ENCODE peak calls at places on chromosomes 4 and X, in four cellular contexts. L is K562, P is H1, N is HCT116. I is an unnamed sample.

GRCh38 chr4:186725422-186726149 is 1.9 kb upstream of the FAT1 start:
- DNase-seq in P (no peak), N (peak; percentile 64), L (peak; percentile 59), I (peak; percentile 68)

GRCh38 chrX:117996918-117997480 is 119.6 kb downstream of the KLHL13 start:
- DNase-seq in L (no peak), P (no peak), N (no peak), I (peak; percentile 0)

GRCh38 chr4:53012738-53013137 is 150.6 kb downstream of the RASL11B start:
- DNase-seq in P (no peak), N (no peak), L (no peak), I (no peak)

GRCh38 chrX:78456909-78457308 is 129.5 kb upstream of the CYSLTR1 start:
- DNase-seq in L (no peak), N (no peak), P (no peak), I (no peak)

GRCh38 chr4:141019772-141020171 is 113.5 kb downstream of the RNF150 start:
- DNase-seq in P (no peak), N (no peak), L (no peak), I (no peak)

GRCh38 chr4:3720461-3720860 is 45.7 kb upstream of the ADRA2C start:
- DNase-seq in L (no peak), P (no peak), N (no peak), I (no peak)

GRCh38 chr4:147138171-147138570 is 192.5 kb upstream of the TTC29 start:
- DNase-seq in P (no peak), N (no peak), L (no peak), I (no peak)

GRCh38 chr4:24065974-24066373 is 176.1 kb upstream of the PPARGC1A start:
- DNase-seq in P (no peak), L (no peak), N (no peak), I (no peak)

GRCh38 chrX:76643590-76643989 is 216.1 kb downstream of the MAGEE1 start:
- DNase-seq in P (no peak), N (no peak), L (no peak), I (no peak)

GRCh38 chr4:184262901-184263300 is 45.2 kb upstream of the ENPP6 start:
- DNase-seq in L (no peak), N (no peak), P (no peak), I (no peak)

DNA sequence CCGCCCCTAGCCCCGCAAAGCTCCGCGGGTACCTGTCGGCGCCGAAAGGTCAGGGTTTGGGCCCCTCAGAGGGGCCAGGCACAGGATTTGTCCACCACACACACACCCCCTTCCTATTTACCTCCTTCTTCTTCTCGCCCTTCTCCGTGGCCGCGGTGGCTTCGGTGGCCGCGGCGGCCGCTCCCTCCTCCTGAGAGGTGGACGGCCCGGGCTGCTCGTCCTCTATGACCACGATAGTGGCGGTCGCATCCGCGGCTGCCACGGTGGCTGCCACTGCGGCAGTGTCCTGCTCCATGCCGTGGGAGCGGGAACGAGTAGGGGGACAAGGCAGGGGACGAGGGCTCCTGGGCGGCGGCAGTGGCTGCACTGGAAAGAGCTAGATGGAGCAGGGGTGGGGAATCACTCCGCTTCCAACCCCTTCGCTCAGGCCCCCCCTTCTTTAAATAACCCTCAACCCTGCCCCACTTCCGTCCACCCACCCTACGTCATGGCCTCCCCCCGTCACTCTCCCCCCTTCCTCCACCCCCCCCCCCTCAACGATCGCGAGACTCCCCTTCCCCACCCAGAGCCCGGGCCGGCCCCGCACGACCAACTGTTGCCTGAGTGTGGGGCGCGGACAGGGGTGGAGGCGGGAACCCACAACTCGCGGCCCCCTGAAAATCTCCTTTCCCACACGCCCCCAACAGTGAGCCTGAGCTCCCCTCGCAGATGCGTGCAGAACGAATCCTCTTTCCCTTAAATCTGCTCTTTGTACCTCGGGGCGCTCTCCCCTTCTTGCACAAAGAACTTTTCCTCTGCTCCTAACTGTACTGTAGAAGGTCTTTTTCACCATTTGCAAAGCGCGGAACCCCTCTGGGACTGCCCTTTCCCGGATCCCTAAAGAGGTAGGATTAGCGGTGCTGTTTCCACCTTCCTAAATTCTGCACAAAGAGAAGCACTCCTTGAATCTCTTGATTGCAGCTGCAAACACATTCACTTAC is at the start of gene SMARCA1:
- DNase-seq in P (no peak), N (peak; percentile 16), L (peak; percentile 11), I (peak; percentile 65)
- TF ChIP-seq FOSL1 in P (no peak), N (no peak), L (no peak), I (no peak)

DNA sequence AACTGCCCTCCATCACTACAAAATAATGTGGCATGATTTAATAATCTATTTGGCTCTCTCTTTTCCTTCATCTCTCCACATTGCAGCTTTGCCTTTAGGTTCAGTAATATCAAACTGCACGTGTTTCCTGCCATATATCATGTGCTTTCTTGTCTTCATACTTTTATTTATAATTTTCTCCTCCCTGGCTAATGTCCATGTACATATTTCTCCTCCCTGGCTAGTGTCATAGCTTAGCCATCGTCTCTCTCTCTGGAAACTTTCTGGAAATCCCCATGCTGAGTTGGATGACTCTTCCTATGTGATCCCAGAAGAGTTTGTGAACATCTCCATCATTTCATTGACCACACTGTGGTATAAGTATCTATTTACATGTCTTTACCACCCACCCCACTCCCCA is 21.3 kb upstream of the PDGFC start:
- DNase-seq in L (no peak), P (no peak), N (no peak), I (no peak)
- TF ChIP-seq FOSL1 in L (no peak), P (no peak), N (no peak), I (no peak)

DNA sequence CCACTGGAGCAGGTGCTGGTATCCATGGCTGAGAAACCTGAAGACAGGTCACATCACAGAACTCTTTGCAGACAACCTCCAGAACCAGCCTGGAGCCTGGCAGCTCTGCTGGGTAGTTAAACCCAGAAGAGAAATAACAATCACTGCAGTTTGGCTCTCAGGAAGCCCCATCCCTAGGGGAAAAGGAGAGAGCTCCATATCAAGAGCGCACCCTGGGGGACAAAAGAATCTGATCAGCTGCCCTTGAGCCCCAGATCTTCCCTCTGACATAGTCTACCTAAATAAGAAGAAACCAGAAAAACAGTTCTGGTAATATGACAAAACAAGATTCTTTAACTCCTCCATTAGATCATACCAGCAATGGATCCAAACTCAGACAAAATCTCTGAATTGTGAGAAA is 823.2 kb upstream of the FRG1 start:
- DNase-seq in N (no peak), P (no peak), L (no peak), I (no peak)
- TF ChIP-seq FOSL1 in N (no peak), P (no peak), L (no peak), I (no peak)

DNA sequence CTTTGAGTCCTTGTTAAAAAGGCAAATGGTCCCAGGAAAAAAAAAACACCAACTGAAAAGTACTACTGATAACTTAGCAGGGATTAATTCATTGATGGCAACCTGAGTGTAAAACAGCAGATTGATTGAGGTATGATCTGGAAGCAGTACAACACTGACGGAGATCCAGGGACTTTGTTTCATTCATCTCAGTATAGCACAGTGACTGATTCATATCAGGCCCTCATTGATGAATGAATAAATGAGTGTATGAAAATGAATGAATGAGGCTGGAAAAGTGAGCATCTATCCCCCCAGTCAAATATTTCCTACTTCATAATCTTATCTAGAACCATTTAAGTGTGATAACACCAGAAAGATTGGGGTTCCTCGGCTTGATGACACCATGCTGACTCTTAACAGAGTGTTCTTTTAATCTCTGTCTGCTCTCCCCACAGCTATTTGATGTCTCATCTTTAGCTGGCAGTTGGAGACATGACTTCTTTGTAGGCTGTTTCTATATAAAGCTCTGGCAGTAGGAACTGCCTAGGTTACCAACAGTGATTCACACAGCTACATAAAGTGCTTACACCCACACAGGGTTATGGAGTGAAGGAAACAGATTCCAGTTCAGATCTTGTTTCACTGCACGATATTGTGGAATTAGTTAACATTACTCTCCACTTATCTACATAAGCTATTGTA is 18.6 kb upstream of the RNF128 start:
- DNase-seq in N (peak; percentile 79), L (no peak), P (no peak), I (no peak)
- TF ChIP-seq FOSL1 in N (peak; percentile 96), L (no peak), P (no peak), I (no peak)

GRCh38 chrX:45762699-45763647 is 562.3 kb upstream of the DIPK2B start:
- DNase-seq in N (no peak), P (no peak), L (no peak), I (no peak)
- TF ChIP-seq FOSL1 in N (no peak), P (no peak), L (no peak), I (no peak)

GRCh38 chr4:32985256-32985655 is 2265.1 kb downstream of the PCDH7 start:
- DNase-seq in L (no peak), P (no peak), N (no peak), I (no peak)
- TF ChIP-seq FOSL1 in L (no peak), P (no peak), N (no peak), I (no peak)

GRCh38 chr4:55183926-55184599 is 58.7 kb upstream of the KDR start:
- DNase-seq in N (peak; percentile 87), P (no peak), L (no peak), I (no peak)

GRCh38 chr4:55180980-55181379 is 55.6 kb upstream of the KDR start:
- DNase-seq in N (no peak), P (no peak), L (no peak), I (no peak)

GRCh38 chr4:55184600-55185523 is 59.5 kb upstream of the KDR start:
- DNase-seq in P (no peak), L (peak; percentile 33), N (peak; percentile 64), I (peak; percentile 35)

GRCh38 chr4:55178226-55179005 is 53.0 kb upstream of the KDR start:
- DNase-seq in N (no peak), L (no peak), P (no peak), I (no peak)

DNA sequence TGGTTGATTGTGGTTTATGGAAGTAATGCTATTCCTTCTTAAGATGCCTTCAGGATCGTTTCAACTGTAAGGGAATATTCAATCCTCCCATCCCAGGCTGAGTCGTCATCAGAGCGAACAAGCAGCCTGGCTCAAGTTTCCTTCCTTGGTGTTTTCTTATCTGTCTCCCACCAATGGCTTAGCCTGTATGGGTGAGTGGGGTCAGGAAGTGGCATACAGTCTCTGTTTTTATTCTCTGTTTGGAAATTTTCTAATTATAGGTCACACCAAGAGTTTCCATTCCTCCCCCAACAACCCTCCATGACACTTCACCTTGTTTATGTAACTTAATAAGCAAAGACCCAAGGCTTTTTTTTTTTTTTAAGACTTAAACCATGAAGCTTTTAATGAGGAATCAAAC is 56.2 kb upstream of the KDR start:
- DNase-seq in L (no peak), N (no peak), P (no peak), I (no peak)
- TF ChIP-seq FOSL1 in L (no peak), N (no peak), P (no peak), I (no peak)

DNA sequence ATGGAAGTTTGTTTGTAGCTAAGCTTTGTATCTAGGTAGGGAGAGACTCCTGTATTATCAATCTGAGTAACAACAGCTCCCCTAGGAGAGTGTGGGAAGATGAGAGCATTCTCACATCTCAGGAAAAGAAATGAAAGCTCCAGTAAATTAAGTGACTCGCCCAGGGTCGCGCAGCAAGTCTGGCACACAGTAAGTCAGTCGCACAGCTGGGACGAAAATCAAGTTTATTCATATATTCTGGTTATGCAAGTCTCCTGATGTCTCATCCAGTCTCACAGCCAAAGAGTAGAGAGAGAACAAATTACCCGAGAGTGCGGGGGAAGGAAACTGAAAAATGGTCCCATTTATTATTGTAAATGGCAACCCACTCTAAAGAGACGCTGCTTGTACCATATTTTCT is 216.1 kb downstream of the STK32B start:
- DNase-seq in N (no peak), P (no peak), L (no peak), I (no peak)
- TF ChIP-seq FOSL1 in N (no peak), P (no peak), L (no peak), I (no peak)

DNA sequence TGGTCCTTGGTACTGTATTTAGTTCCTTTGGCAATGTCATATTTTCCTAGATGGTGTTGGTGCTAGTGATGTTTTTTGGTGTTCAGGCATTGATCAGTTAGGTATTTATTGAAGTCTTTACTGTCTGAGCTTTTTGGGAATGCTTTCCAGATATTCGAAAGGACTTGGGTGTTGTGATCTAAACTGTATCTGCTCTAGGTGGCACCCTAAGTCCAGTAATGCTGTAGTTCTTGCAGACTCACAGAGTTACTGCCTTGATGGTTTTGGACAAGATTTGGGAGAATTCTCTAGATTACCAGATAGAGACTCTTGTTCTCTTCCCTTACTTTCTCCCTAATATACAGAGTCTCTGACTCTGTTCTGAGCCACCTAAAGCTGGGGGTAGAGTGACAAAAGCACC is 513.6 kb upstream of the PITX2 start:
- DNase-seq in P (no peak), L (no peak), N (peak; percentile 31), I (peak; percentile 7)
- TF ChIP-seq FOSL1 in P (no peak), L (no peak), N (no peak), I (no peak)

I was measured in HepG2.